ENCODE peak calls at places on chromosomes 3 and 15, in ten cellular contexts. D is CD4-positive, CD25-positive, alpha-beta regulatory T cell; W is stimulated activated CD8-positive, alpha-beta memory T cell treated with anti-CD3 and anti-CD28 coated beads, Interleukin-15, amount 100 ng/mL, for 4 hours; H is GM04504; M is EL; P is HTR-8/SVneo; C is HEK293T; G is CD8-positive, alpha-beta memory T cell; E is RPMI7951; J is B cell. R is an unnamed sample.

GRCh38 chr3:13318626-13319470 is 101.3 kb downstream of the NUP210 start:
- DNase-seq in D (no peak), W (no peak), H (no peak), M (no peak), P (no peak), C (no peak), G (no peak), E (no peak), J (no peak), R (no peak)

GRCh38 chr3:159964166-159964973 is 24.3 kb upstream of the IL12A start:
- DNase-seq in D (no peak), W (no peak), H (no peak), M (peak; percentile 85), P (peak; percentile 62), C (no peak), G (no peak), E (peak; percentile 53), J (no peak), R (no peak)

GRCh38 chr3:66303556-66303955 is 82.8 kb downstream of the SLC25A26 start:
- DNase-seq in D (peak; percentile 70), W (peak; percentile 7), H (no peak), M (no peak), P (no peak), C (no peak), G (peak; percentile 53), E (no peak), J (no peak), R (no peak)

GRCh38 chr3:32181801-32182200 is 56.7 kb upstream of the CMTM8 start:
- DNase-seq in D (no peak), W (no peak), H (no peak), M (no peak), P (no peak), C (no peak), G (no peak), E (no peak), J (no peak), R (no peak)

GRCh38 chr3:7095116-7095515 is 234.2 kb downstream of the GRM7 start:
- DNase-seq in D (no peak), W (no peak), H (no peak), M (no peak), P (no peak), C (no peak), G (no peak), E (no peak), J (no peak), R (no peak)

GRCh38 chr3:148203263-148204010 is 494.3 kb upstream of the AGTR1 start:
- DNase-seq in D (no peak), W (no peak), H (peak; percentile 16), M (no peak), P (no peak), C (no peak), G (no peak), E (peak; percentile 5), J (no peak), R (no peak)

GRCh38 chr3:99895706-99896441 is 78.2 kb downstream of the CMSS1 start:
- DNase-seq in D (no peak), W (no peak), H (peak; percentile 74), M (peak; percentile 94), P (peak; percentile 35), C (no peak), G (no peak), E (peak; percentile 94), J (no peak), R (no peak)

GRCh38 chr15:71777216-71777943 is 33.0 kb upstream of the NR2E3 start:
- DNase-seq in D (no peak), W (no peak), H (no peak), M (no peak), P (no peak), C (no peak), G (no peak), E (no peak), J (no peak), R (no peak)

GRCh38 chr3:58424613-58425012 is 9.0 kb downstream of the PDHB start:
- DNase-seq in D (no peak), W (no peak), H (no peak), M (no peak), P (no peak), C (no peak), G (no peak), E (no peak), J (no peak), R (no peak)

GRCh38 chr3:88301273-88302002 is 151.7 kb downstream of the C3orf38 start:
- DNase-seq in D (no peak), W (no peak), H (no peak), M (no peak), P (no peak), C (no peak), G (no peak), E (no peak), J (no peak), R (no peak)

GRCh38 chr3:64814360-64814759 is 126.6 kb upstream of the ADAMTS9 start:
- DNase-seq in D (no peak), W (no peak), H (no peak), M (no peak), P (no peak), C (no peak), G (no peak), E (no peak), J (no peak), R (no peak)

GRCh38 chr3:175273573-175273972 is 414.4 kb downstream of the NAALADL2 start:
- DNase-seq in D (no peak), W (no peak), H (no peak), M (no peak), P (no peak), C (no peak), G (no peak), E (no peak), J (no peak), R (no peak)

GRCh38 chr3:197495059-197495455 is 60.7 kb downstream of the BDH1 start:
- DNase-seq in D (no peak), W (no peak), H (no peak), M (no peak), P (no peak), C (no peak), G (no peak), E (no peak), J (no peak), R (no peak)

GRCh38 chr15:63425426-63425825 is 43.8 kb upstream of the CA12 start:
- DNase-seq in D (no peak), W (no peak), H (no peak), M (no peak), P (no peak), C (no peak), G (no peak), E (no peak), J (no peak), R (no peak)

GRCh38 chr15:76517910-76518309 is 181.3 kb downstream of the ISL2 start:
- DNase-seq in D (no peak), W (no peak), H (no peak), M (no peak), P (no peak), C (no peak), G (no peak), E (no peak), J (no peak), R (no peak)

GRCh38 chr3:188133219-188133618 is 20.7 kb upstream of the LPP start:
- DNase-seq in D (no peak), W (no peak), H (no peak), M (peak; percentile 42), P (no peak), C (no peak), G (no peak), E (no peak), J (no peak), R (no peak)

GRCh38 chr3:157115069-157116006 is 44.6 kb downstream of the CCNL1 start:
- DNase-seq in D (no peak), W (no peak), H (no peak), M (peak; percentile 34), P (no peak), C (no peak), G (no peak), E (peak; percentile 76), J (no peak), R (no peak)

GRCh38 chr3:52845691-52846426 is 11.0 kb upstream of the MUSTN1 start:
- DNase-seq in D (no peak), W (no peak), H (no peak), M (no peak), P (peak; percentile 27), C (no peak), G (no peak), E (no peak), J (peak; percentile 40), R (no peak)

R was measured in esophagus squamous epithelium.